ENCODE peak calls at places on chromosomes 3 and 15, in four cellular contexts. One of them, this sample, is unnamed.

GRCh38 chr3:67719333-67719732 is 64.9 kb upstream of the SUCLG2 start:
- DNase-seq in HepG2: no peak
- DNase-seq in K562: no peak
- DNase-seq in GM12878: no peak
- DNase-seq in this sample: no peak

GRCh38 chr3:102190340-102190723 is 244.5 kb upstream of the ZPLD1 start:
- DNase-seq in GM12878: no peak
- DNase-seq in K562: no peak
- DNase-seq in HepG2: no peak
- DNase-seq in this sample: no peak

GRCh38 chr3:24201301-24201700 is 256.2 kb downstream of the NR1D2 start:
- DNase-seq in HepG2: no peak
- DNase-seq in K562: no peak
- DNase-seq in GM12878: no peak
- DNase-seq in this sample: no peak

GRCh38 chr3:153338487-153338886 is 176.5 kb downstream of the RAP2B start:
- DNase-seq in GM12878: no peak
- DNase-seq in K562: no peak
- DNase-seq in HepG2: no peak
- DNase-seq in this sample: no peak

GRCh38 chr3:67415504-67415903 is 238.9 kb downstream of the SUCLG2 start:
- DNase-seq in GM12878: no peak
- DNase-seq in HepG2: no peak
- DNase-seq in K562: no peak
- DNase-seq in this sample: no peak

GRCh38 chr3:152403632-152404066 is 134.9 kb downstream of the MBNL1 start:
- DNase-seq in GM12878: no peak
- DNase-seq in K562: peak; percentile 14
- DNase-seq in HepG2: no peak
- DNase-seq in this sample: no peak

GRCh38 chr3:159169828-159170227 is 368.0 kb downstream of the MFSD1 start:
- DNase-seq in K562: no peak
- DNase-seq in GM12878: no peak
- DNase-seq in HepG2: peak; percentile 3
- DNase-seq in this sample: no peak

GRCh38 chr3:11195201-11195600 is 40.9 kb downstream of the HRH1 start:
- DNase-seq in GM12878: no peak
- DNase-seq in K562: no peak
- DNase-seq in HepG2: no peak
- DNase-seq in this sample: no peak

GRCh38 chr3:64063982-64064438 is 40.7 kb upstream of the PSMD6 start:
- DNase-seq in GM12878: no peak
- DNase-seq in K562: no peak
- DNase-seq in HepG2: no peak
- DNase-seq in this sample: no peak

GRCh38 chr3:45771831-45772230 is 24.5 kb downstream of the SLC6A20 start:
- DNase-seq in HepG2: no peak
- DNase-seq in GM12878: no peak
- DNase-seq in K562: no peak
- DNase-seq in this sample: no peak

DNA sequence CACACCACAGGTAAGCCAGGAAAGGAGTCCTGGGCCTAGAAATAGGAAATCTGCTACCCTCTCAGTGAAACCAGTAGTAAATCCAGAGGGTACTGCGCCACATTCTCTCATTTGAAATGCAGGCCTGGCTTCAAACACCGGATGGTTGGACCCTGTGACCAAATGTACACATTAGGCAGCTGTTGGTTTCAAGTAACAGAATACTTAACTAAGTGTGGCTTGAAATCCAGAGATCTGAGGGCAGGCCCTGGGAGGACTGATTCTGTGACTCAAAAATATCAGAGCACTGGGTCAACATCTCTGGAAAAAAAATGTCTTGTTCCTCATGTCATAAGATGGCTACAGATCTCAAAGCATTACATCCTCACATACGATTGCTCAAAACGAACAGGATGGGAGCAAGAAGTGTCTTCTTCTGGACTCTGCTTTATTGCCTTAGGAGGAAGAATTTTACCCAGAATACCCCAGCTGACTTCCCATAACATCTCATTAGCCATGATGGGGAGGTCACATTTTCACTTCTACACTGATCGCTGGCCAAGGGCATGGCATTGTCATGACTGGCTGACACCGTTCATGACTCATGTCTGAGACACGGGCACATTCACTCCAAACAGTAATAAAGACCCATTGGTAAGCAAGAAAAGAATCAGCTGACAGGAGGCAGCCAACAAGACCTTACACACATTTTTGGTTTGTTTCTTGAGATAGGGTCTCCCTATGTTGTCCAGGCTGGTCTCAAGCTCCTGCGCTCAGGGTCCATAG is 166.0 kb downstream of the ARRDC4 start:
- DNase-seq in K562: no peak
- DNase-seq in GM12878: no peak
- DNase-seq in HepG2: no peak
- DNase-seq in this sample: no peak
- TF ChIP-seq CREM in K562: no peak
- TF ChIP-seq CREM in GM12878: no peak
- TF ChIP-seq CREM in HepG2: no peak
- TF ChIP-seq CREM in this sample: no peak

GRCh38 chr15:72368315-72368714 is 7.5 kb downstream of the HEXA start:
- DNase-seq in GM12878: no peak
- DNase-seq in K562: no peak
- DNase-seq in HepG2: no peak
- DNase-seq in this sample: no peak

GRCh38 chr15:72369964-72370363 is 5.8 kb downstream of the HEXA start:
- DNase-seq in GM12878: no peak
- DNase-seq in K562: no peak
- DNase-seq in HepG2: no peak
- DNase-seq in this sample: no peak

GRCh38 chr15:72365844-72366243 is 10.0 kb downstream of the HEXA start:
- DNase-seq in K562: no peak
- DNase-seq in GM12878: peak; percentile 68
- DNase-seq in HepG2: no peak
- DNase-seq in this sample: no peak

DNA sequence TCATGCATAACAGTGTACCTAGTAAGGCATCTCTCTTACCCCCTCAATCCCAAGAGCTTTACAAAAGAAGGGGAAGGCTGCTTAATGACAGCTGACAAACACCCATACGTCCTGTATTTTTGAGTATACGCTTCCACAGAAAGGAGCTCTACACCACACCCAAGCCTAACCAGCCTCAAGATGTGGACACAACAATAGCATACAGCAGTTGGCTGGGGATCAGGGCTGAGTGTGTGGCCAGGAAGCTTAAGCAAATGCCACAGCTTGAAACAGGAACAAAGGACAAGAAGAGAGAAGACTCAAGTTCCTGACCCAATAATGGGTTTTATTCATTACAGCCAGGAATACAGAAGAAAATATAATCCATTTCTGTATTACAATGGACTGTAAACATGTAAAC is 6.9 kb downstream of the HEXA start:
- DNase-seq in K562: no peak
- DNase-seq in GM12878: no peak
- DNase-seq in HepG2: no peak
- DNase-seq in this sample: no peak
- TF ChIP-seq CREM in K562: no peak
- TF ChIP-seq CREM in GM12878: no peak
- TF ChIP-seq CREM in HepG2: no peak
- TF ChIP-seq CREM in this sample: no peak

GRCh38 chr3:46861996-46862688 is 1.1 kb downstream of the MYL3 start:
- DNase-seq in HepG2: no peak
- DNase-seq in K562: no peak
- DNase-seq in GM12878: no peak
- DNase-seq in this sample: peak; percentile 7

GRCh38 chr3:46858996-46859710 is 4.1 kb downstream of the MYL3 start:
- DNase-seq in HepG2: no peak
- DNase-seq in GM12878: no peak
- DNase-seq in K562: no peak
- DNase-seq in this sample: peak; percentile 8

GRCh38 chr3:46861293-46861995 is 1.8 kb downstream of the MYL3 start:
- DNase-seq in GM12878: no peak
- DNase-seq in K562: peak; percentile 46
- DNase-seq in HepG2: peak; percentile 18
- DNase-seq in this sample: peak; percentile 8

GRCh38 chr3:46862689-46863020 is 589 bp downstream of the MYL3 start:
- DNase-seq in HepG2: no peak
- DNase-seq in GM12878: no peak
- DNase-seq in K562: no peak
- DNase-seq in this sample: no peak

GRCh38 chr3:46860381-46861292 is 2.6 kb downstream of the MYL3 start:
- DNase-seq in K562: peak; percentile 74
- DNase-seq in GM12878: no peak
- DNase-seq in HepG2: peak; percentile 44
- DNase-seq in this sample: peak; percentile 53
- TF ChIP-seq CREM in K562: no peak
- TF ChIP-seq CREM in GM12878: no peak
- TF ChIP-seq CREM in HepG2: no peak
- TF ChIP-seq CREM in this sample: no peak

DNA sequence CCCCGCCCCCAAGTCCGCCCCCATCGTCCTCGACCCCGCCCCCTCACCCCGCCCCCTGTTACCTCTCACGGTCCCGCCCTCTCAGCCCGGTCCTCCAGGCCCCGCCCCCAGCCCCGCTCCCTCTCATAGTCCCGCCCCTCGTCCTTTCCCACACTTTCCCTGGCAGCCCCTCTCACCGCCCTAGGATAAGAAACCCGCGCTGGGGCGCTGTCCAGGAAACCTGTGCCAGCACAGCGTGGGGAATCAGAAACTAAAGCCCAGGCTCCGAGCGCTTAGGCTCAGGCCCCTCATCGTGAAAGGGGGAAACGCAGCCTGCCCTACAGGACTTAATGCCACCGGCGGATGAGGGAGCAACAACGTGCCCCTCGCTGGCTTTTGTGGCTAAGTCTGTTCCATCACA is 20.9 kb downstream of the TRPM1 start:
- DNase-seq in HepG2: no peak
- DNase-seq in GM12878: no peak
- DNase-seq in K562: peak; percentile 99
- DNase-seq in this sample: peak; percentile 86
- TF ChIP-seq CREM in HepG2: no peak
- TF ChIP-seq CREM in GM12878: no peak
- TF ChIP-seq CREM in K562: no peak
- TF ChIP-seq CREM in this sample: no peak

GRCh38 chr3:140186421-140186920 is 251.5 kb downstream of the CLSTN2 start:
- DNase-seq in K562: no peak
- DNase-seq in HepG2: no peak
- DNase-seq in GM12878: no peak
- DNase-seq in this sample: no peak
- TF ChIP-seq CREM in K562: no peak
- TF ChIP-seq CREM in HepG2: no peak
- TF ChIP-seq CREM in GM12878: no peak
- TF ChIP-seq CREM in this sample: no peak

GRCh38 chr3:124671123-124671522 is 59.1 kb upstream of the UMPS start:
- DNase-seq in HepG2: no peak
- DNase-seq in K562: no peak
- DNase-seq in GM12878: no peak
- DNase-seq in this sample: no peak
- TF ChIP-seq CREM in HepG2: no peak
- TF ChIP-seq CREM in K562: no peak
- TF ChIP-seq CREM in GM12878: no peak
- TF ChIP-seq CREM in this sample: no peak

GRCh38 chr15:44308415-44308814 is 19.9 kb downstream of the GOLM2 start:
- DNase-seq in HepG2: no peak
- DNase-seq in GM12878: peak; percentile 73
- DNase-seq in K562: no peak
- DNase-seq in this sample: no peak
- TF ChIP-seq CREM in HepG2: no peak
- TF ChIP-seq CREM in GM12878: peak; percentile 95
- TF ChIP-seq CREM in K562: no peak
- TF ChIP-seq CREM in this sample: no peak

GRCh38 chr3:33131328-33132018 is 17.7 kb downstream of the CRTAP start:
- DNase-seq in GM12878: no peak
- DNase-seq in K562: peak; percentile 72
- DNase-seq in HepG2: peak; percentile 66
- DNase-seq in this sample: peak; percentile 63
- TF ChIP-seq CREM in GM12878: no peak
- TF ChIP-seq CREM in K562: peak; percentile 3
- TF ChIP-seq CREM in HepG2: no peak
- TF ChIP-seq CREM in this sample: no peak

DNA sequence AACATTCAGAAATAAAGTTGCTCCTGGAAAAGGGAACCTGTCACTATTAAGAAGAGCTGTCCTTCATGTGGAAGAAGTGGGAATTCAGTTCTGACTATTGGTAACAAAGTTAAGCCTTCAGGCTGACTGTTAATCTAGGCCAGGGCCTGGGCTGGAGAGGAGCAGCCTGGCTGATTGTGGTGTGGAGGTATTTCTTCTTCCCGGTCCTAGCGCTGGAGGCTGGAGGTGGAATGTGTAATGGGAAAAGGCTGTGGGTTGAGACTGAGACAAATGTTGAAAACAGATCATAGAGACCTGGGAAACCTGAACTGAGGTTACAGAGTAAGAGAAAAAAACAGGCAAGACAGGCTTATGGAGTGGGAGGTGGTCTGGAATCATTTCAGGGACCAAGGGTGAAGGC is 23.8 kb upstream of the SH3BP5 start:
- DNase-seq in GM12878: no peak
- DNase-seq in HepG2: no peak
- DNase-seq in K562: no peak
- DNase-seq in this sample: no peak
- TF ChIP-seq CREM in GM12878: no peak
- TF ChIP-seq CREM in HepG2: no peak
- TF ChIP-seq CREM in K562: no peak
- TF ChIP-seq CREM in this sample: no peak